ENCODE peak calls at places on chromosome 13, in eight cellular contexts. P is GM12865, D is right atrium auricular region, X is RWPE1, J is foreskin fibroblast, C is cardiac muscle cell, B is endothelial cell, Q is thoracic aorta. L is an unnamed sample.

GRCh38 chr13:112651750-112652511 is 37.9 kb upstream of the ATP11A start:
- DNase-seq in X (no peak), C (no peak), Q (no peak), P (no peak), B (no peak), J (no peak), D (no peak), L (no peak)

GRCh38 chr13:30565658-30566057 is 52.1 kb upstream of the USPL1 start:
- DNase-seq in D (no peak), Q (no peak), P (no peak), X (no peak), B (no peak), J (no peak), C (no peak), L (no peak)

GRCh38 chr13:113854238-113855011 is 9.5 kb downstream of the GAS6 start:
- DNase-seq in D (peak), Q (no peak), B (no peak), X (no peak), C (peak), J (peak), P (no peak), L (no peak)

GRCh38 chr13:24683833-24684599 is 3.8 kb downstream of the ATP12A start:
- DNase-seq in B (peak), D (no peak), J (peak), X (peak), C (peak), Q (no peak), P (peak), L (peak)

GRCh38 chr13:52846567-52847321 is 1.7 kb downstream of the PCDH8 start:
- DNase-seq in J (peak), P (no peak), Q (no peak), X (peak), C (peak), B (peak), D (no peak), L (peak)

GRCh38 chr13:113150545-113151365 is 7.7 kb upstream of the PROZ start:
- DNase-seq in Q (no peak), B (no peak), P (no peak), C (no peak), X (no peak), D (peak), J (no peak), L (no peak)

GRCh38 chr13:33524086-33524485 is 238.5 kb upstream of the STARD13 start:
- DNase-seq in D (no peak), J (peak), Q (no peak), P (no peak), B (no peak), X (no peak), C (peak), L (no peak)

GRCh38 chr13:63700366-63700765 is 2284.7 kb upstream of the PCDH20 start:
- DNase-seq in X (no peak), D (no peak), B (no peak), Q (no peak), P (no peak), C (no peak), J (no peak), L (no peak)

GRCh38 chr13:106145997-106146864 is 389.2 kb downstream of the EFNB2 start:
- DNase-seq in B (no peak), P (no peak), D (no peak), Q (no peak), C (no peak), X (no peak), J (no peak), L (no peak)

DNA sequence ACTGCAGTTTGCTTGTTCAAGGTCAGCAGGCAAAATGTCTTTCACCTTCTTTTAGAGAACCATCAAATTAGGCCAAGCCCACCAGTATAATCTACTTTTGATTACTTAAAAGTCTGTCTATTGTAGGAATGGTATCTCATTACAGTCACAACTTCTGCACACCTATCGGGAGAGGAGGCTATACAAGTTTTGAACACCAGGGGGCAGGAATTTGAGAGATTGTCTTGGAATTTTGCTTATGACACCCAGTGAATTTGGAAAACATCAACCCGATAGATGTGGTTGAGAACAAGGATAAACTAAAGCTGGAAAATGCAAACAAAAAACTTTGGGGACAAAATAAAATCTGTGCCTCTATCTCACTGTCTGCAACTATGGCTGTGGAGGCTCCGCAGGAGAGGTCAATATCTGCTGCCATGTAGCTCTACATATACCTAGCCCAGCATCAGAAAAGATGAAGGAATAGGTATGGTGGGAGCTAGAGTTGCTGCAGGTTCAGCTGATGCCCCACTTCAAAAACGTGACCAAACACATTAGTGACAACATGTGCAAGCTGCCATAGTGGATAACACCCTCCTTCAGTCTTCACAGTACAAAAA is 1299.2 kb upstream of the SPRY2 start:
- DNase-seq in Q (no peak), X (no peak), D (no peak), B (peak), P (no peak), C (no peak), J (no peak), L (no peak)
- TF ChIP-seq CTCF in Q (no peak), X (no peak), D (no peak), B (peak), P (peak), C (no peak), J (no peak), L (peak)

GRCh38 chr13:51846756-51847155 is 1.8 kb upstream of the TMEM272 start:
- DNase-seq in C (no peak), B (no peak), X (no peak), Q (no peak), P (no peak), J (no peak), D (no peak), L (no peak)

GRCh38 chr13:51848674-51849073 is 3.7 kb upstream of the TMEM272 start:
- DNase-seq in X (no peak), Q (no peak), J (peak), P (no peak), B (no peak), C (peak), D (no peak), L (no peak)

GRCh38 chr13:51844862-51845573 is at the start of gene TMEM272:
- DNase-seq in Q (no peak), X (peak), D (no peak), B (peak), P (peak), C (peak), J (no peak), L (peak)

GRCh38 chr13:51843529-51843928 is 1.4 kb downstream of the TMEM272 start:
- DNase-seq in Q (no peak), D (no peak), B (no peak), P (no peak), J (no peak), X (no peak), C (no peak), L (no peak)

GRCh38 chr13:51845574-51846318 is 769 bp upstream of the TMEM272 start:
- DNase-seq in P (no peak), D (no peak), B (no peak), C (no peak), J (no peak), X (no peak), Q (no peak), L (no peak)
- TF ChIP-seq CTCF in P (no peak), D (no peak), B (no peak), C (no peak), J (no peak), X (no peak), Q (no peak), L (no peak)

GRCh38 chr13:26629260-26629659 is 71.8 kb downstream of the WASF3 start:
- DNase-seq in J (no peak), B (no peak), P (no peak), X (no peak), D (no peak), Q (no peak), C (peak), L (no peak)

GRCh38 chr13:26623125-26623524 is 65.6 kb downstream of the WASF3 start:
- DNase-seq in X (no peak), B (no peak), C (peak), D (no peak), Q (no peak), J (no peak), P (no peak), L (no peak)

GRCh38 chr13:26624572-26624971 is 67.1 kb downstream of the WASF3 start:
- DNase-seq in B (no peak), X (no peak), P (no peak), J (no peak), Q (no peak), D (no peak), C (no peak), L (no peak)

DNA sequence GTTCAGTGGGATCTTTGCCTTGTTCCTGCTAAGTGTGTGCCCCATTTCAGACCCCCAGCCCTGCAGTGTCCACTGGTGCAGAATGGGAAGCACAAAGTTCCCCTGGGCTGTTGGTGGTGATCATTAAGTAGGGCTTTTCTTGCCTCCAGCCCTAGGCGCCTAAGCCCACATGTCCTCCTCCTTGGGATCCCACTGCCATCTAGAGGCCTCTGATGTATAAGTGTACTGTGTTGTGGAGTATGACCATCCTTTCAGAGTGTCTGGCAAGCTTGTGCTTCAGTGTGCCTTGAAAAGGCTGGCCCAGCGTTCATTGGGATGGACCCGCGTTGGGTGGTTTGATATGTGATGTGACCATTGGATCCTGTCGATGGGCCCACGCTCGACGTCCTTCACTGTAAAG is 71.2 kb downstream of the WASF3 start:
- DNase-seq in J (no peak), X (no peak), P (peak), B (no peak), Q (no peak), D (no peak), C (peak), L (no peak)
- TF ChIP-seq CTCF in J (peak), X (no peak), P (no peak), B (no peak), Q (no peak), D (no peak), C (peak), L (no peak)

GRCh38 chr13:109745702-109746101 is 40.7 kb downstream of the IRS2 start:
- DNase-seq in P (no peak), J (no peak), Q (no peak), D (peak), B (no peak), C (no peak), X (no peak), L (no peak)

GRCh38 chr13:109741966-109742365 is 44.4 kb downstream of the IRS2 start:
- DNase-seq in P (no peak), B (no peak), X (no peak), D (no peak), J (no peak), C (no peak), Q (no peak), L (no peak)

GRCh38 chr13:109744512-109745051 is 41.8 kb downstream of the IRS2 start:
- DNase-seq in X (no peak), P (no peak), Q (no peak), B (no peak), D (peak), C (peak), J (peak), L (no peak)

GRCh38 chr13:109745060-109745459 is 41.3 kb downstream of the IRS2 start:
- DNase-seq in Q (no peak), D (no peak), J (no peak), B (no peak), X (no peak), C (no peak), P (no peak), L (no peak)

DNA sequence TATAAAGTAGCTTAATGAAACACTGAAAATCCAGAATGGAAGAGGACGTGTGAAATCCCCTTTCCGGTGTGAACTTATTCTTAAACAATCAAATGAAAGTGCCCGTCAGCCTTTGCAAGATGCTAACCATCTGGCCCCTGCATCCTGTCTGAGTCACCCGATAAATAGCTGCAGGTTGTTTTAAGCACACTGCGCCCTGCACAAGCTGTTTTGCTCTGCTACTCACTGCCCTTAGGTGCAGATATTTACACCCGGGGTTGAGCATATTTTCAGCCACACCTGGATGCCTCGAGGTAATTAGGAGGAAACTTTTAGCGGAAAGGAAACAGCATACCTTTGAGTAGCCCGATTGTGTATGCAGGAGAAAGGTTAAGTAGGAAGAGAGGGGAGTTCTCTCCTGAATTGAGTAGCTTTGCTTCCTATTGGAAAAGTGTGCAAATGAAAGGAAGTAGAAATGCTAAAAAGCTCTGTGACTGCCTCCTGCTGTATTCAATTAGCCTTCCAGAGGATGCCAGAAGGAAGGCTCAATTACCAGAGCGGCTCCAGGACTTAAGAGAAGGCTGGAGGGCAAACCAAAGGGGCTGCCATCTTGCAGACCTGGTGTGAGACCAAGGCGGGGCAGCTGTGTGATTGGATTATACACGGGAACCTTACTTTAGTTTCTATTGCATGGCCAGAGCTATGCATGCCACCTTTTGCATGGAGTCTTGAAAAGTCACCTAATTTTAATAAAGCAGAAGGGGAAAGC is 42.5 kb downstream of the IRS2 start:
- DNase-seq in J (peak), P (peak), Q (no peak), X (peak), D (no peak), C (peak), B (peak), L (no peak)
- TF ChIP-seq CTCF in J (no peak), P (no peak), Q (no peak), X (no peak), D (no peak), C (peak), B (no peak), L (no peak)

L was measured in GM20000.